ENCODE peak calls at places on chromosomes 16 and 17, in ten cellular contexts. One of them, this sample, is unnamed.

GRCh38 chr17:55674107-55674506 is 48.6 kb downstream of the TMEM100 start:
- DNase-seq in AG09319: no peak
- DNase-seq in AG08396: no peak
- DNase-seq in left ventricle myocardium inferior: no peak
- DNase-seq in Right ventricle myocardium inferior: no peak
- DNase-seq in GOT3: no peak
- DNase-seq in activated naive CD8-positive, alpha-beta T cell treated with anti-CD3 and anti-CD28 coated beads, Interleukin-2, amount 50 U/mL, for 24 hours: no peak
- DNase-seq in D341Med: no peak
- DNase-seq in activated naive CD4-positive, alpha-beta T cell treated with anti-CD3 and anti-CD28 coated beads for 36 hours: no peak
- DNase-seq in amygdala: no peak
- DNase-seq in this sample: no peak

GRCh38 chr17:47335101-47335936 is 11.6 kb downstream of the EFCAB13 start:
- DNase-seq in AG09319: no peak
- DNase-seq in activated naive CD8-positive, alpha-beta T cell treated with anti-CD3 and anti-CD28 coated beads, Interleukin-2, amount 50 U/mL, for 24 hours: no peak
- DNase-seq in AG08396: no peak
- DNase-seq in left ventricle myocardium inferior: no peak
- DNase-seq in activated naive CD4-positive, alpha-beta T cell treated with anti-CD3 and anti-CD28 coated beads for 36 hours: no peak
- DNase-seq in GOT3: no peak
- DNase-seq in D341Med: no peak
- DNase-seq in amygdala: no peak
- DNase-seq in Right ventricle myocardium inferior: no peak
- DNase-seq in this sample: no peak

GRCh38 chr17:62098623-62099231 is 33.6 kb upstream of the MED13 start:
- DNase-seq in AG08396: no peak
- DNase-seq in GOT3: no peak
- DNase-seq in activated naive CD8-positive, alpha-beta T cell treated with anti-CD3 and anti-CD28 coated beads, Interleukin-2, amount 50 U/mL, for 24 hours: no peak
- DNase-seq in left ventricle myocardium inferior: no peak
- DNase-seq in Right ventricle myocardium inferior: no peak
- DNase-seq in amygdala: no peak
- DNase-seq in D341Med: no peak
- DNase-seq in AG09319: no peak
- DNase-seq in activated naive CD4-positive, alpha-beta T cell treated with anti-CD3 and anti-CD28 coated beads for 36 hours: no peak
- DNase-seq in this sample: no peak

GRCh38 chr17:39593371-39593770 is 14.3 kb downstream of the NEUROD2 start:
- DNase-seq in left ventricle myocardium inferior: no peak
- DNase-seq in GOT3: no peak
- DNase-seq in amygdala: no peak
- DNase-seq in Right ventricle myocardium inferior: no peak
- DNase-seq in AG08396: no peak
- DNase-seq in activated naive CD4-positive, alpha-beta T cell treated with anti-CD3 and anti-CD28 coated beads for 36 hours: no peak
- DNase-seq in D341Med: no peak
- DNase-seq in activated naive CD8-positive, alpha-beta T cell treated with anti-CD3 and anti-CD28 coated beads, Interleukin-2, amount 50 U/mL, for 24 hours: no peak
- DNase-seq in AG09319: no peak
- DNase-seq in this sample: no peak

GRCh38 chr16:64282181-64282580 is 839.7 kb downstream of the CDH11 start:
- DNase-seq in GOT3: no peak
- DNase-seq in left ventricle myocardium inferior: no peak
- DNase-seq in Right ventricle myocardium inferior: no peak
- DNase-seq in AG08396: no peak
- DNase-seq in AG09319: no peak
- DNase-seq in activated naive CD8-positive, alpha-beta T cell treated with anti-CD3 and anti-CD28 coated beads, Interleukin-2, amount 50 U/mL, for 24 hours: no peak
- DNase-seq in D341Med: no peak
- DNase-seq in activated naive CD4-positive, alpha-beta T cell treated with anti-CD3 and anti-CD28 coated beads for 36 hours: no peak
- DNase-seq in amygdala: no peak
- DNase-seq in this sample: no peak

GRCh38 chr16:75792781-75793180 is 66.5 kb upstream of the CPHXL start:
- DNase-seq in Right ventricle myocardium inferior: no peak
- DNase-seq in activated naive CD4-positive, alpha-beta T cell treated with anti-CD3 and anti-CD28 coated beads for 36 hours: no peak
- DNase-seq in GOT3: no peak
- DNase-seq in D341Med: no peak
- DNase-seq in left ventricle myocardium inferior: no peak
- DNase-seq in activated naive CD8-positive, alpha-beta T cell treated with anti-CD3 and anti-CD28 coated beads, Interleukin-2, amount 50 U/mL, for 24 hours: no peak
- DNase-seq in AG09319: no peak
- DNase-seq in amygdala: no peak
- DNase-seq in AG08396: no peak
- DNase-seq in this sample: no peak

GRCh38 chr16:4481965-4482364 is 5.8 kb downstream of the HMOX2 start:
- DNase-seq in amygdala: no peak
- DNase-seq in activated naive CD4-positive, alpha-beta T cell treated with anti-CD3 and anti-CD28 coated beads for 36 hours: no peak
- DNase-seq in AG09319: no peak
- DNase-seq in Right ventricle myocardium inferior: no peak
- DNase-seq in D341Med: no peak
- DNase-seq in GOT3: no peak
- DNase-seq in AG08396: no peak
- DNase-seq in activated naive CD8-positive, alpha-beta T cell treated with anti-CD3 and anti-CD28 coated beads, Interleukin-2, amount 50 U/mL, for 24 hours: no peak
- DNase-seq in left ventricle myocardium inferior: no peak
- DNase-seq in this sample: no peak

GRCh38 chr17:41812176-41813038 is at the start of gene FKBP10:
- DNase-seq in GOT3: peak
- DNase-seq in activated naive CD8-positive, alpha-beta T cell treated with anti-CD3 and anti-CD28 coated beads, Interleukin-2, amount 50 U/mL, for 24 hours: peak
- DNase-seq in activated naive CD4-positive, alpha-beta T cell treated with anti-CD3 and anti-CD28 coated beads for 36 hours: peak
- DNase-seq in AG08396: peak
- DNase-seq in D341Med: peak
- DNase-seq in left ventricle myocardium inferior: peak
- DNase-seq in Right ventricle myocardium inferior: no peak
- DNase-seq in amygdala: no peak
- DNase-seq in AG09319: peak
- DNase-seq in this sample: peak

GRCh38 chr16:26818393-26818792 is 248.3 kb upstream of the C16orf82 start:
- DNase-seq in left ventricle myocardium inferior: no peak
- DNase-seq in GOT3: no peak
- DNase-seq in amygdala: no peak
- DNase-seq in activated naive CD8-positive, alpha-beta T cell treated with anti-CD3 and anti-CD28 coated beads, Interleukin-2, amount 50 U/mL, for 24 hours: no peak
- DNase-seq in D341Med: no peak
- DNase-seq in AG09319: no peak
- DNase-seq in Right ventricle myocardium inferior: no peak
- DNase-seq in activated naive CD4-positive, alpha-beta T cell treated with anti-CD3 and anti-CD28 coated beads for 36 hours: no peak
- DNase-seq in AG08396: no peak
- DNase-seq in this sample: no peak

GRCh38 chr16:1980026-1980769 is 1.1 kb downstream of the NOXO1 start:
- DNase-seq in Right ventricle myocardium inferior: no peak
- DNase-seq in activated naive CD4-positive, alpha-beta T cell treated with anti-CD3 and anti-CD28 coated beads for 36 hours: no peak
- DNase-seq in amygdala: no peak
- DNase-seq in activated naive CD8-positive, alpha-beta T cell treated with anti-CD3 and anti-CD28 coated beads, Interleukin-2, amount 50 U/mL, for 24 hours: no peak
- DNase-seq in AG08396: no peak
- DNase-seq in AG09319: no peak
- DNase-seq in D341Med: no peak
- DNase-seq in GOT3: no peak
- DNase-seq in left ventricle myocardium inferior: no peak
- DNase-seq in this sample: peak

GRCh38 chr17:38746893-38747384 is 1.2 kb downstream of the PCGF2 start:
- DNase-seq in Right ventricle myocardium inferior: no peak
- DNase-seq in GOT3: no peak
- DNase-seq in activated naive CD8-positive, alpha-beta T cell treated with anti-CD3 and anti-CD28 coated beads, Interleukin-2, amount 50 U/mL, for 24 hours: no peak
- DNase-seq in amygdala: no peak
- DNase-seq in AG09319: no peak
- DNase-seq in D341Med: no peak
- DNase-seq in activated naive CD4-positive, alpha-beta T cell treated with anti-CD3 and anti-CD28 coated beads for 36 hours: no peak
- DNase-seq in AG08396: no peak
- DNase-seq in left ventricle myocardium inferior: no peak
- DNase-seq in this sample: no peak

GRCh38 chr17:58487589-58488427 is at the start of gene HSF5:
- DNase-seq in D341Med: no peak
- DNase-seq in GOT3: no peak
- DNase-seq in amygdala: no peak
- DNase-seq in activated naive CD8-positive, alpha-beta T cell treated with anti-CD3 and anti-CD28 coated beads, Interleukin-2, amount 50 U/mL, for 24 hours: peak
- DNase-seq in AG09319: no peak
- DNase-seq in activated naive CD4-positive, alpha-beta T cell treated with anti-CD3 and anti-CD28 coated beads for 36 hours: peak
- DNase-seq in left ventricle myocardium inferior: peak
- DNase-seq in Right ventricle myocardium inferior: peak
- DNase-seq in AG08396: no peak
- DNase-seq in this sample: no peak

GRCh38 chr16:77780378-77780837 is 8.0 kb upstream of the VAT1L start:
- DNase-seq in D341Med: no peak
- DNase-seq in AG08396: peak
- DNase-seq in activated naive CD4-positive, alpha-beta T cell treated with anti-CD3 and anti-CD28 coated beads for 36 hours: no peak
- DNase-seq in amygdala: no peak
- DNase-seq in activated naive CD8-positive, alpha-beta T cell treated with anti-CD3 and anti-CD28 coated beads, Interleukin-2, amount 50 U/mL, for 24 hours: no peak
- DNase-seq in GOT3: no peak
- DNase-seq in AG09319: no peak
- DNase-seq in left ventricle myocardium inferior: no peak
- DNase-seq in Right ventricle myocardium inferior: no peak
- DNase-seq in this sample: no peak

GRCh38 chr16:12395266-12395665 is 408.4 kb downstream of the CPPED1 start:
- DNase-seq in AG09319: no peak
- DNase-seq in left ventricle myocardium inferior: no peak
- DNase-seq in activated naive CD4-positive, alpha-beta T cell treated with anti-CD3 and anti-CD28 coated beads for 36 hours: no peak
- DNase-seq in AG08396: no peak
- DNase-seq in amygdala: no peak
- DNase-seq in GOT3: no peak
- DNase-seq in D341Med: no peak
- DNase-seq in Right ventricle myocardium inferior: no peak
- DNase-seq in activated naive CD8-positive, alpha-beta T cell treated with anti-CD3 and anti-CD28 coated beads, Interleukin-2, amount 50 U/mL, for 24 hours: no peak
- DNase-seq in this sample: no peak

GRCh38 chr16:9138731-9139501 is 47.5 kb downstream of the HAPSTR1 start:
- DNase-seq in GOT3: no peak
- DNase-seq in AG08396: peak
- DNase-seq in activated naive CD4-positive, alpha-beta T cell treated with anti-CD3 and anti-CD28 coated beads for 36 hours: peak
- DNase-seq in D341Med: peak
- DNase-seq in activated naive CD8-positive, alpha-beta T cell treated with anti-CD3 and anti-CD28 coated beads, Interleukin-2, amount 50 U/mL, for 24 hours: peak
- DNase-seq in Right ventricle myocardium inferior: peak
- DNase-seq in amygdala: peak
- DNase-seq in AG09319: no peak
- DNase-seq in left ventricle myocardium inferior: peak
- DNase-seq in this sample: peak

GRCh38 chr17:63446981-63447687 is 1.0 kb upstream of the CYB561 start:
- DNase-seq in activated naive CD4-positive, alpha-beta T cell treated with anti-CD3 and anti-CD28 coated beads for 36 hours: peak
- DNase-seq in AG09319: no peak
- DNase-seq in Right ventricle myocardium inferior: no peak
- DNase-seq in activated naive CD8-positive, alpha-beta T cell treated with anti-CD3 and anti-CD28 coated beads, Interleukin-2, amount 50 U/mL, for 24 hours: peak
- DNase-seq in AG08396: no peak
- DNase-seq in amygdala: no peak
- DNase-seq in D341Med: peak
- DNase-seq in GOT3: no peak
- DNase-seq in left ventricle myocardium inferior: no peak
- DNase-seq in this sample: peak

GRCh38 chr17:68576811-68577551 is 24.2 kb downstream of the FAM20A start:
- DNase-seq in activated naive CD8-positive, alpha-beta T cell treated with anti-CD3 and anti-CD28 coated beads, Interleukin-2, amount 50 U/mL, for 24 hours: no peak
- DNase-seq in Right ventricle myocardium inferior: no peak
- DNase-seq in AG08396: peak
- DNase-seq in GOT3: no peak
- DNase-seq in activated naive CD4-positive, alpha-beta T cell treated with anti-CD3 and anti-CD28 coated beads for 36 hours: no peak
- DNase-seq in AG09319: peak
- DNase-seq in amygdala: no peak
- DNase-seq in left ventricle myocardium inferior: peak
- DNase-seq in D341Med: peak
- DNase-seq in this sample: no peak

GRCh38 chr17:75773121-75773807 is 8.3 kb upstream of the GALK1 start:
- DNase-seq in D341Med: peak
- DNase-seq in left ventricle myocardium inferior: no peak
- DNase-seq in GOT3: no peak
- DNase-seq in amygdala: no peak
- DNase-seq in activated naive CD4-positive, alpha-beta T cell treated with anti-CD3 and anti-CD28 coated beads for 36 hours: no peak
- DNase-seq in AG08396: no peak
- DNase-seq in activated naive CD8-positive, alpha-beta T cell treated with anti-CD3 and anti-CD28 coated beads, Interleukin-2, amount 50 U/mL, for 24 hours: no peak
- DNase-seq in AG09319: no peak
- DNase-seq in Right ventricle myocardium inferior: peak
- DNase-seq in this sample: no peak

GRCh38 chr16:19753815-19754643 is 36.0 kb downstream of the IQCK start:
- DNase-seq in activated naive CD8-positive, alpha-beta T cell treated with anti-CD3 and anti-CD28 coated beads, Interleukin-2, amount 50 U/mL, for 24 hours: no peak
- DNase-seq in Right ventricle myocardium inferior: no peak
- DNase-seq in left ventricle myocardium inferior: no peak
- DNase-seq in activated naive CD4-positive, alpha-beta T cell treated with anti-CD3 and anti-CD28 coated beads for 36 hours: no peak
- DNase-seq in AG08396: no peak
- DNase-seq in AG09319: no peak
- DNase-seq in GOT3: no peak
- DNase-seq in amygdala: no peak
- DNase-seq in D341Med: no peak
- DNase-seq in this sample: no peak

GRCh38 chr16:30904114-30904780 is 7.8 kb downstream of the CTF1 start:
- DNase-seq in AG09319: no peak
- DNase-seq in left ventricle myocardium inferior: no peak
- DNase-seq in GOT3: no peak
- DNase-seq in activated naive CD8-positive, alpha-beta T cell treated with anti-CD3 and anti-CD28 coated beads, Interleukin-2, amount 50 U/mL, for 24 hours: no peak
- DNase-seq in amygdala: no peak
- DNase-seq in Right ventricle myocardium inferior: no peak
- DNase-seq in activated naive CD4-positive, alpha-beta T cell treated with anti-CD3 and anti-CD28 coated beads for 36 hours: no peak
- DNase-seq in AG08396: no peak
- DNase-seq in D341Med: no peak
- DNase-seq in this sample: no peak

GRCh38 chr17:75228305-75228704 is 22.8 kb downstream of the NUP85 start:
- DNase-seq in activated naive CD8-positive, alpha-beta T cell treated with anti-CD3 and anti-CD28 coated beads, Interleukin-2, amount 50 U/mL, for 24 hours: no peak
- DNase-seq in AG09319: no peak
- DNase-seq in amygdala: peak
- DNase-seq in left ventricle myocardium inferior: no peak
- DNase-seq in GOT3: no peak
- DNase-seq in Right ventricle myocardium inferior: no peak
- DNase-seq in activated naive CD4-positive, alpha-beta T cell treated with anti-CD3 and anti-CD28 coated beads for 36 hours: no peak
- DNase-seq in D341Med: no peak
- DNase-seq in AG08396: no peak
- DNase-seq in this sample: no peak

GRCh38 chr16:2611499-2611862 is 70.8 kb upstream of the KCTD5 start:
- DNase-seq in AG09319: no peak
- DNase-seq in left ventricle myocardium inferior: no peak
- DNase-seq in activated naive CD8-positive, alpha-beta T cell treated with anti-CD3 and anti-CD28 coated beads, Interleukin-2, amount 50 U/mL, for 24 hours: no peak
- DNase-seq in Right ventricle myocardium inferior: no peak
- DNase-seq in D341Med: no peak
- DNase-seq in GOT3: no peak
- DNase-seq in amygdala: no peak
- DNase-seq in AG08396: no peak
- DNase-seq in activated naive CD4-positive, alpha-beta T cell treated with anti-CD3 and anti-CD28 coated beads for 36 hours: no peak
- DNase-seq in this sample: no peak

GRCh38 chr16:11627822-11628457 is 40.3 kb upstream of the SNN start:
- DNase-seq in activated naive CD4-positive, alpha-beta T cell treated with anti-CD3 and anti-CD28 coated beads for 36 hours: peak
- DNase-seq in amygdala: no peak
- DNase-seq in left ventricle myocardium inferior: no peak
- DNase-seq in AG09319: peak
- DNase-seq in AG08396: no peak
- DNase-seq in activated naive CD8-positive, alpha-beta T cell treated with anti-CD3 and anti-CD28 coated beads, Interleukin-2, amount 50 U/mL, for 24 hours: no peak
- DNase-seq in GOT3: no peak
- DNase-seq in Right ventricle myocardium inferior: no peak
- DNase-seq in D341Med: no peak
- DNase-seq in this sample: no peak

GRCh38 chr17:35432176-35433074 is at the start of gene SLFN12:
- DNase-seq in amygdala: no peak
- DNase-seq in AG09319: peak
- DNase-seq in Right ventricle myocardium inferior: no peak
- DNase-seq in GOT3: peak
- DNase-seq in D341Med: no peak
- DNase-seq in left ventricle myocardium inferior: peak
- DNase-seq in activated naive CD8-positive, alpha-beta T cell treated with anti-CD3 and anti-CD28 coated beads, Interleukin-2, amount 50 U/mL, for 24 hours: peak
- DNase-seq in activated naive CD4-positive, alpha-beta T cell treated with anti-CD3 and anti-CD28 coated beads for 36 hours: peak
- DNase-seq in AG08396: peak
- DNase-seq in this sample: peak

GRCh38 chr17:59427425-59427921 is 96.0 kb downstream of the YPEL2 start:
- DNase-seq in amygdala: peak
- DNase-seq in AG08396: peak
- DNase-seq in GOT3: no peak
- DNase-seq in Right ventricle myocardium inferior: no peak
- DNase-seq in AG09319: no peak
- DNase-seq in D341Med: no peak
- DNase-seq in activated naive CD4-positive, alpha-beta T cell treated with anti-CD3 and anti-CD28 coated beads for 36 hours: peak
- DNase-seq in activated naive CD8-positive, alpha-beta T cell treated with anti-CD3 and anti-CD28 coated beads, Interleukin-2, amount 50 U/mL, for 24 hours: peak
- DNase-seq in left ventricle myocardium inferior: no peak
- DNase-seq in this sample: no peak

GRCh38 chr17:3986270-3986938 is 22.2 kb upstream of the ATP2A3 start:
- DNase-seq in AG09319: no peak
- DNase-seq in Right ventricle myocardium inferior: no peak
- DNase-seq in GOT3: no peak
- DNase-seq in activated naive CD8-positive, alpha-beta T cell treated with anti-CD3 and anti-CD28 coated beads, Interleukin-2, amount 50 U/mL, for 24 hours: no peak
- DNase-seq in left ventricle myocardium inferior: no peak
- DNase-seq in D341Med: no peak
- DNase-seq in amygdala: no peak
- DNase-seq in activated naive CD4-positive, alpha-beta T cell treated with anti-CD3 and anti-CD28 coated beads for 36 hours: no peak
- DNase-seq in AG08396: no peak
- DNase-seq in this sample: no peak

GRCh38 chr17:49365667-49366066 is 3.6 kb upstream of the ZNF652 start:
- DNase-seq in AG08396: peak
- DNase-seq in activated naive CD8-positive, alpha-beta T cell treated with anti-CD3 and anti-CD28 coated beads, Interleukin-2, amount 50 U/mL, for 24 hours: peak
- DNase-seq in AG09319: no peak
- DNase-seq in left ventricle myocardium inferior: no peak
- DNase-seq in Right ventricle myocardium inferior: no peak
- DNase-seq in GOT3: no peak
- DNase-seq in amygdala: peak
- DNase-seq in D341Med: peak
- DNase-seq in activated naive CD4-positive, alpha-beta T cell treated with anti-CD3 and anti-CD28 coated beads for 36 hours: peak
- DNase-seq in this sample: peak

GRCh38 chr17:40501499-40501911 is at the start of gene TNS4:
- DNase-seq in AG09319: no peak
- DNase-seq in AG08396: no peak
- DNase-seq in Right ventricle myocardium inferior: no peak
- DNase-seq in GOT3: no peak
- DNase-seq in amygdala: no peak
- DNase-seq in activated naive CD4-positive, alpha-beta T cell treated with anti-CD3 and anti-CD28 coated beads for 36 hours: no peak
- DNase-seq in D341Med: no peak
- DNase-seq in activated naive CD8-positive, alpha-beta T cell treated with anti-CD3 and anti-CD28 coated beads, Interleukin-2, amount 50 U/mL, for 24 hours: no peak
- DNase-seq in left ventricle myocardium inferior: no peak
- DNase-seq in this sample: no peak

This sample was measured in neural progenitor cell.